ENCODE peak calls at places on chromosomes 16 and 17, in ten cellular contexts. U is K562, N is tibial artery, Q is HepG2, Z is neural crest cell, K is AG04450, I is A549, F is mammary epithelial cell, S is fibroblast of pulmonary artery, T is fibroblast of mammary gland. W is an unnamed sample.

GRCh38 chr17:29709861-29710849 is 87.4 kb upstream of the CORO6 start:
- DNase-seq in U (no peak), N (no peak), Q (no peak), Z (no peak), K (no peak), I (no peak), F (no peak), S (peak; percentile 52), T (peak; percentile 59), W (peak; percentile 27)

GRCh38 chr16:89873822-89874689 is 664 bp downstream of the TCF25 start:
- DNase-seq in U (peak; percentile 95), N (peak; percentile 97), Q (peak; percentile 89), Z (peak; percentile 93), K (peak; percentile 94), I (peak; percentile 98), F (peak; percentile 91), S (peak; percentile 98), T (peak; percentile 95), W (peak; percentile 92)

GRCh38 chr16:71359431-71359830 is 908 bp downstream of the CALB2 start:
- DNase-seq in U (no peak), N (no peak), Q (no peak), Z (no peak), K (no peak), I (no peak), F (no peak), S (no peak), T (no peak), W (no peak)

GRCh38 chr16:56289862-56290261 is 98.6 kb downstream of the GNAO1 start:
- DNase-seq in U (peak; percentile 42), N (no peak), Q (no peak), Z (no peak), K (no peak), I (no peak), F (no peak), S (no peak), T (no peak), W (no peak)

GRCh38 chr16:25228372-25228771 is 11.6 kb downstream of the AQP8 start:
- DNase-seq in U (no peak), N (no peak), Q (no peak), Z (no peak), K (no peak), I (no peak), F (no peak), S (no peak), T (no peak), W (no peak)

GRCh38 chr16:58243528-58244004 is 45.7 kb upstream of the CSNK2A2 start:
- DNase-seq in U (no peak), N (no peak), Q (no peak), Z (no peak), K (no peak), I (no peak), F (peak; percentile 79), S (no peak), T (no peak), W (peak; percentile 71)

GRCh38 chr17:18229254-18229653 is 3.8 kb downstream of the LLGL1 start:
- DNase-seq in U (no peak), N (no peak), Q (no peak), Z (no peak), K (no peak), I (no peak), F (no peak), S (no peak), T (no peak), W (no peak)

GRCh38 chr16:8962393-8963009 is 1.2 kb downstream of the USP7 start:
- DNase-seq in U (peak; percentile 47), N (no peak), Q (no peak), Z (no peak), K (no peak), I (no peak), F (peak; percentile 43), S (no peak), T (no peak), W (peak; percentile 31)

GRCh38 chr16:72879846-72880245 is 168.1 kb downstream of the ZFHX3 start:
- DNase-seq in U (no peak), N (peak; percentile 59), Q (no peak), Z (no peak), K (no peak), I (no peak), F (no peak), S (no peak), T (no peak), W (no peak)

GRCh38 chr16:66262253-66263167 is 104.0 kb upstream of the CDH5 start:
- DNase-seq in U (no peak), N (peak; percentile 74), Q (no peak), Z (no peak), K (no peak), I (no peak), F (no peak), S (no peak), T (peak; percentile 80), W (no peak)

GRCh38 chr16:53091508-53092211 is 36.9 kb downstream of the CHD9 start:
- DNase-seq in U (no peak), N (peak; percentile 74), Q (no peak), Z (peak; percentile 28), K (peak; percentile 71), I (no peak), F (peak; percentile 41), S (peak; percentile 92), T (peak; percentile 99), W (peak; percentile 68)

GRCh38 chr17:41775394-41776226 is 10.9 kb downstream of the JUP start:
- DNase-seq in U (peak; percentile 16), N (no peak), Q (no peak), Z (peak; percentile 16), K (no peak), I (peak; percentile 81), F (peak; percentile 92), S (no peak), T (no peak), W (peak; percentile 49)

GRCh38 chr17:2058521-2059124 is 3.7 kb downstream of the HIC1 start:
- DNase-seq in U (no peak), N (no peak), Q (no peak), Z (peak; percentile 39), K (no peak), I (peak; percentile 80), F (no peak), S (peak; percentile 91), T (peak; percentile 86), W (no peak)

GRCh38 chr17:77688369-77688768 is 270.1 kb upstream of the TNRC6C start:
- DNase-seq in U (no peak), N (peak; percentile 28), Q (no peak), Z (no peak), K (no peak), I (no peak), F (no peak), S (no peak), T (no peak), W (no peak)

DNA sequence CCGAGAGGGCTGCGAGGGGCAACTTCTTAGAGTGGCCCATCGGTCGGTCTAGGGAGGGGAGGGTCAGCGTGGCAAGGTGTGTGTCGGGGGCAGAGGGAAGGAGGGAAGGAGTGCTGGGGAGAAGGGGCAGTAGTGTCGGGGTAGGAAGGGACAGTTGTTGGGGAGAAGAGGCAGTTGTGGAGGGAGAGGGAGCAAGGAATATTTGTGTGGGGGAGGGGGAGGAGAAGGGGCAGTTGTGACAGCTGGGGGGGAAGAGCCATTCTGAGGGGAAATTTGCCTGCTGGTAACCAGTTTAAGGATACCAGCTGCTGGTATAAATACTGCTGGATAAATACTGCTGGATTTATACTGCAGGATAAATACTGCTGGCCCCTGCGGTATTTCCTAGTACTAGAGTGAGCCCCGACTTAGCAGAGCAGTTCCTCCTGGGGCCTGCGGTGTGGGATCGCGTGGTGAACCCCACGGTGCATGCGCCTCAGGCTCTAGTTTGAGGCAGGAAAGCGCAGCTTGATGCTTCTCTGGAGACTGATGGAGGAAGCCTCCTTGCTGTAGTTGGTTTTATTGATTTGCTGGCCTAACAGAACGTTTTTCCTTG is 309 bp downstream of the DNAH2 start:
- DNase-seq in U (no peak), N (no peak), Q (no peak), Z (no peak), K (no peak), I (no peak), F (no peak), S (peak; percentile 17), T (no peak), W (no peak)
- TF ChIP-seq CTCF in U (no peak), N (no peak), Q (no peak), Z (no peak), K (no peak), I (no peak), F (no peak), S (no peak), T (no peak), W (no peak)

GRCh38 chr17:32648450-32648849 is 161.7 kb downstream of the CDK5R1 start:
- DNase-seq in U (no peak), N (no peak), Q (no peak), Z (no peak), K (no peak), I (no peak), F (no peak), S (no peak), T (no peak), W (no peak)
- TF ChIP-seq CTCF in U (no peak), N (no peak), Q (no peak), Z (no peak), K (no peak), I (no peak), F (no peak), S (no peak), T (no peak), W (no peak)

GRCh38 chr17:63640038-63640437 is 17.8 kb downstream of the MAP3K3 start:
- DNase-seq in U (no peak), N (no peak), Q (no peak), Z (no peak), K (no peak), I (no peak), F (no peak), S (no peak), T (no peak), W (no peak)

GRCh38 chr17:63639125-63639524 is 16.9 kb downstream of the MAP3K3 start:
- DNase-seq in U (no peak), N (no peak), Q (peak; percentile 39), Z (no peak), K (no peak), I (no peak), F (no peak), S (no peak), T (no peak), W (no peak)

GRCh38 chr17:63645775-63646491 is 23.7 kb downstream of the MAP3K3 start:
- DNase-seq in U (no peak), N (no peak), Q (no peak), Z (no peak), K (no peak), I (no peak), F (peak; percentile 75), S (no peak), T (no peak), W (peak; percentile 20)

GRCh38 chr17:63646492-63646815 is 24.2 kb downstream of the MAP3K3 start:
- DNase-seq in U (no peak), N (no peak), Q (no peak), Z (no peak), K (no peak), I (no peak), F (no peak), S (no peak), T (no peak), W (no peak)

GRCh38 chr17:63641678-63642077 is 19.5 kb downstream of the MAP3K3 start:
- DNase-seq in U (no peak), N (peak; percentile 70), Q (no peak), Z (no peak), K (no peak), I (no peak), F (no peak), S (no peak), T (no peak), W (no peak)
- TF ChIP-seq CTCF in U (no peak), N (no peak), Q (no peak), Z (no peak), K (no peak), I (no peak), F (no peak), S (no peak), T (no peak), W (no peak)

GRCh38 chr17:7713782-7714181 is 3.8 kb upstream of the DNAH2 start:
- DNase-seq in U (no peak), N (no peak), Q (no peak), Z (no peak), K (no peak), I (no peak), F (no peak), S (no peak), T (no peak), W (no peak)
- TF ChIP-seq CTCF in U (no peak), N (no peak), Q (no peak), Z (no peak), K (no peak), I (no peak), F (no peak), S (no peak), T (no peak), W (no peak)